ENCODE peak calls at places on chromosomes 13 and 19, in ten cellular contexts. P is OCI-LY7; F is head of caudate nucleus; D is T-helper 2 cell; R is iris pigment epithelial cell; M is fibroblast of lung; L is activated naive CD4-positive, alpha-beta T cell treated with Interleukin-2 at 50 U/mL for 16 hours; H is stromal cell of bone marrow; N is BJ; X is NCI-H446. Z is an unnamed sample.

GRCh38 chr19:18674616-18675015 is 8.9 kb upstream of the CRTC1 start:
- DNase-seq in P (no peak), F (peak; percentile 66), D (no peak), R (no peak), M (no peak), L (no peak), H (no peak), N (no peak), X (peak; percentile 60), Z (no peak)

GRCh38 chr19:45428385-45429231 is 4.9 kb upstream of the ERCC1 start:
- DNase-seq in P (peak; percentile 29), F (no peak), D (no peak), R (no peak), M (peak; percentile 42), L (peak; percentile 27), H (no peak), N (no peak), X (no peak), Z (no peak)

GRCh38 chr13:99218545-99218944 is 17.9 kb downstream of the UBAC2 start:
- DNase-seq in P (no peak), F (no peak), D (no peak), R (peak; percentile 12), M (no peak), L (no peak), H (no peak), N (no peak), X (no peak), Z (no peak)

GRCh38 chr13:20814224-20814910 is 40.6 kb upstream of the EEF1AKMT1 start:
- DNase-seq in P (no peak), F (no peak), D (no peak), R (peak; percentile 98), M (peak; percentile 96), L (no peak), H (peak; percentile 84), N (peak; percentile 74), X (peak; percentile 87), Z (peak; percentile 75)

GRCh38 chr13:20718958-20719566 is 15.6 kb downstream of the IL17D start:
- DNase-seq in P (no peak), F (no peak), D (no peak), R (no peak), M (no peak), L (no peak), H (no peak), N (no peak), X (no peak), Z (no peak)

GRCh38 chr19:4014541-4015491 is 7.3 kb downstream of the PIAS4 start:
- DNase-seq in P (peak; percentile 14), F (no peak), D (peak; percentile 18), R (no peak), M (no peak), L (peak; percentile 33), H (no peak), N (no peak), X (no peak), Z (no peak)

GRCh38 chr19:33595783-33596182 is 26.0 kb upstream of the CHST8 start:
- DNase-seq in P (no peak), F (no peak), D (no peak), R (no peak), M (no peak), L (no peak), H (no peak), N (no peak), X (no peak), Z (no peak)

GRCh38 chr19:46499692-46500091 is 4.0 kb upstream of the PNMA8B start:
- DNase-seq in P (no peak), F (no peak), D (no peak), R (no peak), M (no peak), L (no peak), H (no peak), N (no peak), X (no peak), Z (no peak)

GRCh38 chr13:112852392-112852791 is 116.6 kb upstream of the MCF2L start:
- DNase-seq in P (no peak), F (no peak), D (no peak), R (no peak), M (no peak), L (no peak), H (no peak), N (no peak), X (no peak), Z (no peak)

GRCh38 chr19:14555918-14556661 is 15.8 kb downstream of the NDUFB7 start:
- DNase-seq in P (no peak), F (no peak), D (no peak), R (peak; percentile 73), M (no peak), L (no peak), H (no peak), N (no peak), X (no peak), Z (no peak)

GRCh38 chr13:29543230-29544215 is 52.0 kb downstream of the SLC7A1 start:
- DNase-seq in P (no peak), F (no peak), D (no peak), R (peak; percentile 77), M (peak; percentile 36), L (peak; percentile 51), H (no peak), N (no peak), X (no peak), Z (no peak)

GRCh38 chr13:21637296-21637695 is 33.3 kb upstream of the MICU2 start:
- DNase-seq in P (no peak), F (peak; percentile 29), D (peak; percentile 9), R (peak; percentile 71), M (peak; percentile 14), L (peak; percentile 21), H (no peak), N (no peak), X (no peak), Z (no peak)

GRCh38 chr19:55552206-55552605 is 6.9 kb upstream of the SBK3 start:
- DNase-seq in P (no peak), F (no peak), D (no peak), R (no peak), M (no peak), L (no peak), H (no peak), N (no peak), X (no peak), Z (no peak)

GRCh38 chr13:55084630-55085029 is 2056.0 kb downstream of the OLFM4 start:
- DNase-seq in P (no peak), F (no peak), D (no peak), R (no peak), M (no peak), L (no peak), H (no peak), N (no peak), X (no peak), Z (no peak)

GRCh38 chr19:2268480-2268830 is 12.2 kb upstream of the JSRP1 start:
- DNase-seq in P (no peak), F (no peak), D (no peak), R (no peak), M (no peak), L (no peak), H (no peak), N (no peak), X (no peak), Z (no peak)

GRCh38 chr13:43094901-43095300 is 71.5 kb downstream of the DNAJC15 start:
- DNase-seq in P (no peak), F (no peak), D (no peak), R (no peak), M (no peak), L (no peak), H (no peak), N (no peak), X (no peak), Z (no peak)

GRCh38 chr13:92716749-92717148 is 509.9 kb upstream of the GPC6 start:
- DNase-seq in P (no peak), F (no peak), D (no peak), R (peak; percentile 1), M (peak; percentile 67), L (no peak), H (peak; percentile 24), N (no peak), X (no peak), Z (no peak)

GRCh38 chr13:97122381-97122996 is 99.6 kb upstream of the MBNL2 start:
- DNase-seq in P (no peak), F (no peak), D (no peak), R (peak; percentile 86), M (peak; percentile 66), L (no peak), H (no peak), N (no peak), X (no peak), Z (no peak)

GRCh38 chr13:99911069-99911964 is 60.2 kb downstream of the ZIC5 start:
- DNase-seq in P (no peak), F (no peak), D (no peak), R (no peak), M (no peak), L (no peak), H (no peak), N (no peak), X (no peak), Z (no peak)

GRCh38 chr19:14432817-14433453 is at the start of gene PKN1:
- DNase-seq in P (peak; percentile 85), F (peak; percentile 56), D (no peak), R (no peak), M (peak; percentile 36), L (peak; percentile 57), H (no peak), N (no peak), X (no peak), Z (no peak)

GRCh38 chr19:34960103-34960805 is 3.8 kb downstream of the ZNF792 start:
- DNase-seq in P (no peak), F (no peak), D (no peak), R (peak; percentile 49), M (no peak), L (no peak), H (no peak), N (peak; percentile 15), X (no peak), Z (peak; percentile 20)

GRCh38 chr13:98773921-98774320 is 21.4 kb upstream of the SLC15A1 start:
- DNase-seq in P (no peak), F (no peak), D (no peak), R (no peak), M (no peak), L (no peak), H (no peak), N (no peak), X (no peak), Z (no peak)

GRCh38 chr13:109389892-109390345 is 396.5 kb downstream of the IRS2 start:
- DNase-seq in P (no peak), F (no peak), D (no peak), R (peak; percentile 84), M (peak; percentile 87), L (no peak), H (no peak), N (no peak), X (no peak), Z (peak; percentile 84)

GRCh38 chr19:32475393-32475792 is 69.8 kb downstream of the DPY19L3 start:
- DNase-seq in P (no peak), F (no peak), D (no peak), R (no peak), M (no peak), L (no peak), H (no peak), N (no peak), X (no peak), Z (no peak)

GRCh38 chr13:41232715-41233114 is 30.7 kb downstream of the MTRF1 start:
- DNase-seq in P (no peak), F (no peak), D (no peak), R (no peak), M (no peak), L (no peak), H (no peak), N (no peak), X (no peak), Z (no peak)

GRCh38 chr13:105537113-105537512 is 998.3 kb downstream of the EFNB2 start:
- DNase-seq in P (no peak), F (no peak), D (no peak), R (no peak), M (no peak), L (no peak), H (no peak), N (no peak), X (no peak), Z (no peak)

GRCh38 chr19:48400018-48400742 is 6.7 kb downstream of the GRIN2D start:
- DNase-seq in P (no peak), F (no peak), D (peak; percentile 30), R (peak; percentile 89), M (peak; percentile 57), L (peak; percentile 44), H (peak; percentile 73), N (no peak), X (no peak), Z (no peak)

GRCh38 chr19:29006057-29006735 is 206.8 kb downstream of the UQCRFS1 start:
- DNase-seq in P (no peak), F (no peak), D (no peak), R (no peak), M (no peak), L (no peak), H (no peak), N (peak; percentile 29), X (no peak), Z (peak; percentile 20)